ENCODE peak calls at places on chromosomes 5 and 9, in five cellular contexts. H is stimulated activated CD8-positive, alpha-beta memory T cell treated with anti-CD3 and anti-CD28 coated beads, Interleukin-7, amount 100 ng/mL, for 24 hours; M is KG1; K is HT1080; P is stimulated activated naive CD4-positive, alpha-beta T cell. O is an unnamed sample.

GRCh38 chr9:114691046-114691955 is 9.3 kb upstream of the TEX48 start:
- DNase-seq in P (no peak), K (peak), H (no peak), M (no peak), O (peak)

GRCh38 chr5:127353761-127354160 is 63.2 kb downstream of the MEGF10 start:
- DNase-seq in H (no peak), M (no peak), K (no peak), P (no peak), O (no peak)

GRCh38 chr5:362978-363765 is 41.7 kb downstream of the AHRR start:
- DNase-seq in H (no peak), M (no peak), K (no peak), P (no peak), O (no peak)

GRCh38 chr9:35257986-35258664 is 96.3 kb downstream of the UNC13B start:
- DNase-seq in K (no peak), M (no peak), H (no peak), P (no peak), O (no peak)

GRCh38 chr5:64147849-64148441 is 17.7 kb upstream of the RNF180 start:
- DNase-seq in K (peak), M (no peak), H (no peak), P (no peak), O (no peak)

GRCh38 chr9:138060365-138060764 is 182.8 kb downstream of the CACNA1B start:
- DNase-seq in P (no peak), M (no peak), H (no peak), K (no peak), O (no peak)

GRCh38 chr5:36958612-36959011 is 82.0 kb downstream of the NIPBL start:
- DNase-seq in M (no peak), P (no peak), K (no peak), H (no peak), O (no peak)

GRCh38 chr5:160847526-160848085 is 4.4 kb downstream of the ATP10B start:
- DNase-seq in K (no peak), H (no peak), P (no peak), M (no peak), O (no peak)

GRCh38 chr5:149174847-149175234 is 33.5 kb downstream of the ABLIM3 start:
- DNase-seq in H (no peak), P (no peak), M (no peak), K (peak), O (no peak)

GRCh38 chr5:58755397-58755796 is 172.5 kb downstream of the RAB3C start:
- DNase-seq in H (no peak), M (no peak), K (no peak), P (no peak), O (no peak)

GRCh38 chr5:10338996-10339903 is 14.2 kb upstream of the MARCHF6 start:
- DNase-seq in K (no peak), P (no peak), M (no peak), H (no peak), O (no peak)

O was measured in GM04503.